ENCODE peak calls at places on chromosomes 7 and 10, in six cellular contexts. W is lower leg skin; D is GM23338; L is DND-41; O is mammary epithelial cell; Y is CD4-positive, alpha-beta T cell. C is an unnamed sample.

GRCh38 chr7:157687845-157688244 is 351.0 kb downstream of the DNAJB6 start:
- DNase-seq in L (no peak), W (no peak), Y (no peak), O (no peak), D (no peak), C (no peak)

GRCh38 chr10:73493781-73494180 is 2.0 kb downstream of the PPP3CB start:
- DNase-seq in L (no peak), W (no peak), D (no peak), O (peak), Y (no peak), C (peak)

GRCh38 chr10:100046088-100046487 is 35.6 kb downstream of the CPN1 start:
- DNase-seq in Y (peak), W (peak), L (peak), O (peak), D (peak), C (peak)

GRCh38 chr10:20743935-20744334 is 153.2 kb downstream of the NEBL start:
- DNase-seq in O (no peak), Y (no peak), D (no peak), L (no peak), W (no peak), C (no peak)

GRCh38 chr10:19702215-19702614 is 114.0 kb upstream of the PLXDC2 start:
- DNase-seq in L (no peak), D (no peak), O (peak), Y (no peak), W (no peak), C (no peak)

GRCh38 chr10:118471863-118472262 is 123.6 kb downstream of the PRLHR start:
- DNase-seq in L (no peak), Y (no peak), D (no peak), W (no peak), O (peak), C (no peak)

GRCh38 chr7:96303105-96303685 is 18.7 kb downstream of the SLC25A13 start:
- DNase-seq in W (no peak), L (no peak), Y (no peak), D (no peak), O (peak), C (no peak)

GRCh38 chr10:35487336-35488034 is 117.7 kb upstream of the GJD4 start:
- DNase-seq in Y (no peak), L (no peak), O (no peak), D (no peak), W (no peak), C (peak)

GRCh38 chr7:44678468-44679179 is 70.0 kb upstream of the ZMIZ2 start:
- DNase-seq in D (no peak), O (peak), Y (no peak), L (no peak), W (peak), C (no peak)

GRCh38 chr10:70678757-70679489 is 6.6 kb downstream of the ADAMTS14 start:
- DNase-seq in L (no peak), Y (no peak), D (no peak), O (no peak), W (no peak), C (peak)

GRCh38 chr7:131532570-131533091 is 23.8 kb downstream of the PODXL start:
- DNase-seq in W (no peak), D (no peak), Y (no peak), L (no peak), O (no peak), C (peak)

GRCh38 chr10:30413996-30414576 is 19.9 kb upstream of the MAP3K8 start:
- DNase-seq in W (no peak), D (peak), L (peak), Y (no peak), O (peak), C (peak)

GRCh38 chr10:34372509-34372908 is 442.6 kb downstream of the PARD3 start:
- DNase-seq in O (no peak), L (no peak), Y (no peak), D (no peak), W (no peak), C (no peak)

GRCh38 chr7:85021090-85021704 is 165.7 kb downstream of the SEMA3D start:
- DNase-seq in O (no peak), W (no peak), D (peak), L (no peak), Y (no peak), C (no peak)

GRCh38 chr10:7441395-7442161 is 30.7 kb upstream of the SFMBT2 start:
- DNase-seq in D (no peak), L (no peak), O (no peak), W (no peak), Y (no peak), C (no peak)

GRCh38 chr10:104935656-104936055 is 294.6 kb downstream of the SORCS3 start:
- DNase-seq in L (no peak), D (no peak), W (no peak), O (no peak), Y (no peak), C (no peak)

GRCh38 chr10:86167101-86167761 is 199.4 kb downstream of the GRID1 start:
- DNase-seq in O (no peak), D (no peak), L (no peak), Y (no peak), W (no peak), C (no peak)
- TF ChIP-seq CTCF in O (no peak), D (no peak), L (no peak), Y (no peak), W (no peak), C (no peak)

GRCh38 chr10:61795551-61795950 is 105.9 kb upstream of the ARID5B start:
- DNase-seq in W (no peak), D (peak), L (no peak), O (no peak), Y (no peak), C (no peak)
- TF ChIP-seq CTCF in W (no peak), D (peak), L (peak), O (no peak), Y (no peak), C (no peak)

GRCh38 chr10:108358912-108359311 is 1194.4 kb upstream of the SORCS1 start:
- DNase-seq in D (no peak), W (no peak), O (peak), L (no peak), Y (no peak), C (no peak)
- TF ChIP-seq CTCF in D (peak), W (no peak), O (peak), L (no peak), Y (no peak), C (no peak)

GRCh38 chr7:116957874-116958273 is 4.6 kb downstream of the ST7 start:
- DNase-seq in L (no peak), D (no peak), O (no peak), W (no peak), Y (no peak), C (no peak)
- TF ChIP-seq CTCF in L (no peak), D (no peak), O (no peak), W (no peak), Y (no peak), C (no peak)

GRCh38 chr7:112074464-112074863 is 131.7 kb downstream of the DOCK4 start:
- DNase-seq in D (no peak), L (no peak), O (no peak), Y (no peak), W (no peak), C (no peak)
- TF ChIP-seq CTCF in D (no peak), L (no peak), O (no peak), Y (no peak), W (no peak), C (no peak)

GRCh38 chr10:133258818-133259602 is 17.7 kb downstream of the ADAM8 start:
- DNase-seq in Y (peak), L (peak), D (no peak), O (peak), W (peak), C (peak)
- TF ChIP-seq CTCF in Y (no peak), L (peak), D (no peak), O (no peak), W (no peak), C (no peak)

GRCh38 chr7:55052726-55053431 is 34.1 kb downstream of the EGFR start:
- DNase-seq in L (no peak), Y (no peak), W (no peak), D (no peak), O (no peak), C (no peak)

GRCh38 chr7:55054758-55055157 is 35.9 kb downstream of the EGFR start:
- DNase-seq in O (no peak), D (no peak), Y (no peak), L (no peak), W (no peak), C (no peak)

GRCh38 chr7:55055479-55055878 is 36.7 kb downstream of the EGFR start:
- DNase-seq in W (no peak), L (no peak), O (peak), D (no peak), Y (no peak), C (no peak)

GRCh38 chr7:55053651-55054226 is 34.9 kb downstream of the EGFR start:
- DNase-seq in W (no peak), L (no peak), D (no peak), O (peak), Y (no peak), C (no peak)

GRCh38 chr7:55054252-55054651 is 35.4 kb downstream of the EGFR start:
- DNase-seq in O (no peak), Y (no peak), D (no peak), W (no peak), L (no peak), C (no peak)
- TF ChIP-seq CTCF in O (peak), Y (no peak), D (no peak), W (no peak), L (no peak), C (no peak)

DNA sequence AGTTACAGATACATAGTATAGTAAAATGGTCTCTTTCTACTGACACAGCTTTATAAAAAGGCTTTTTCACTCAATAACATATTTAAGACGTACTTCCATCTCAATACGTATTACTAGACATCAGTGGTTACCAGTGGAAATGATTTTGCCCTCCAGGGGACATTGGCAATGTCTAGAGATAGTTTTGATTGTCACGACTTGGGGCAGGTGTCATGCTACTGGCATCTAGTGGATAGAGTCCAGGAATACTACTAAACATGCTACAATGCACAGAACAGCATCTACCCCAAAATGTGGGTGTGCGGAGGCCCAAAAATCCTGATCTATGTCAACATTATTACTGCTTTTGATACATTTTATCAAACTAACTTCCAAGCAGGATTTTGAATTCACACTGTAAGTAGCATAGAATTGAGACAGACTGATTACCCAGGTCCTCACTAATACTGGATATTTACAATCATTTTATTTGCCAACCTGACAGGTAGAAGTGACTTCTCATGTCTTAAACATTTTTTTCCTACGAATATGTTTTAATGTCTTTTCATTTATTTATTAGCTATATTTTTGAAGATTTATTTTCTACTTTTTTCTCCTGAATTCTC is 53.8 kb downstream of the HGF start:
- DNase-seq in Y (no peak), D (peak), O (peak), L (no peak), W (no peak), C (no peak)
- TF ChIP-seq CTCF in Y (no peak), D (peak), O (peak), L (peak), W (no peak), C (peak)

DNA sequence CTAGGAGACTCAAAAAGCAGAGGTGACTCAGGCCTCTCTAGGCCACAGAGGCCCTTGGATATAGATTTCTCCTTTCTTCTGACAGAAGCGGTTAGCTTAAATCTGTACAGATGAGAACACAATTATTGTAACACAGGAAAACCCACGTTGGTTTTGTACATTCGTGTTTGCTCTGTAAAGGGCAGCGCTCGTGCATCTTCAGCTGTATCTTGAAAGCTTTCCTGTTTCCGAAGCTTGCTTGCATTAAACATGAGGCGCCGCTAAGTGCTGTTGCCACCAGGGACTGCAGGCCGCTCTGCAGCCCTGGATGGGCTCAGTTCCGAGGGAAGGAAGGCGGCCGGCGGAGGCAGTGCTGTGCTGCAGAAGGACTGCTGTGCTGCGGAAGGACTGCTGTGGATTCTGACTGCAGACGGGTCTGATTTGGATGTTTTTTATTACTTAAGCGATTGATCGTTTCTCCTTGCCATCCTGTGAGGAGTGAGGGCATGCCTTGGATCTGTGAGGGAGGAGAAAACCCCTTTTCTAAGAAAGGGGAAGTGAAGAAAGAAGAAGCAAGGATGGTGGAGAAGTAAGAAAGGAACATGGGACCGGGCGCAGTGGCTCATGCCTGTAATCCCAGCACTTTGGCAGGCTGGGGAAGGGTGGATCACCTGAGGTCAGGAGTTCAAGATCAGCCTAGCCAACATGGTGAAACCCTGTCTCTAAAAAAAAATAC is 53.4 kb downstream of the FHIP2A start:
- DNase-seq in O (no peak), L (no peak), W (no peak), Y (no peak), D (peak), C (no peak)
- TF ChIP-seq CTCF in O (no peak), L (no peak), W (no peak), Y (no peak), D (peak), C (no peak)

GRCh38 chr10:115706482-115707076 is 566.4 kb downstream of the GFRA1 start:
- DNase-seq in Y (no peak), W (no peak), D (peak), L (no peak), O (peak), C (no peak)
- TF ChIP-seq CTCF in Y (peak), W (no peak), D (peak), L (peak), O (peak), C (peak)

C was measured in osteoblast.